ENCODE peak calls at places on chromosomes 12 and 14, in five cellular contexts. One of them, this sample, is unnamed.

GRCh38 chr12:12804432-12804886 is 8.7 kb upstream of the DDX47 start:
- DNase-seq in cardiac muscle cell: no peak
- DNase-seq in cardiac fibroblast: peak; percentile 95
- DNase-seq in neural crest cell: no peak
- DNase-seq in Caco-2: no peak
- DNase-seq in this sample: peak; percentile 61

GRCh38 chr14:25400607-25401206 is 350.8 kb upstream of the STXBP6 start:
- DNase-seq in cardiac muscle cell: peak; percentile 44
- DNase-seq in cardiac fibroblast: peak; percentile 54
- DNase-seq in neural crest cell: peak; percentile 56
- DNase-seq in Caco-2: peak; percentile 46
- DNase-seq in this sample: peak; percentile 22

GRCh38 chr14:36582011-36582873 is at the start of gene NKX2-8:
- DNase-seq in cardiac muscle cell: no peak
- DNase-seq in cardiac fibroblast: no peak
- DNase-seq in neural crest cell: no peak
- DNase-seq in Caco-2: no peak
- DNase-seq in this sample: no peak

GRCh38 chr12:121942145-121942718 is 23.8 kb downstream of the CFAP251 start:
- DNase-seq in cardiac muscle cell: peak; percentile 82
- DNase-seq in cardiac fibroblast: peak; percentile 78
- DNase-seq in neural crest cell: no peak
- DNase-seq in Caco-2: no peak
- DNase-seq in this sample: peak; percentile 53

GRCh38 chr14:37048666-37049071 is 123.7 kb downstream of the SLC25A21 start:
- DNase-seq in cardiac muscle cell: no peak
- DNase-seq in cardiac fibroblast: peak; percentile 72
- DNase-seq in neural crest cell: no peak
- DNase-seq in Caco-2: no peak
- DNase-seq in this sample: no peak

GRCh38 chr12:57850924-57851323 is 4.4 kb upstream of the CTDSP2 start:
- DNase-seq in cardiac muscle cell: no peak
- DNase-seq in cardiac fibroblast: no peak
- DNase-seq in neural crest cell: no peak
- DNase-seq in Caco-2: no peak
- DNase-seq in this sample: no peak

GRCh38 chr12:92786045-92786444 is 83.3 kb downstream of the PLEKHG7 start:
- DNase-seq in cardiac muscle cell: peak; percentile 29
- DNase-seq in cardiac fibroblast: peak; percentile 62
- DNase-seq in neural crest cell: no peak
- DNase-seq in Caco-2: no peak
- DNase-seq in this sample: no peak

GRCh38 chr14:22871200-22871961 is at the start of gene LRP10:
- DNase-seq in cardiac muscle cell: peak; percentile 90
- DNase-seq in cardiac fibroblast: peak; percentile 86
- DNase-seq in neural crest cell: peak; percentile 80
- DNase-seq in Caco-2: peak; percentile 97
- DNase-seq in this sample: no peak

GRCh38 chr12:93060071-93060665 is 131.1 kb upstream of the EEA1 start:
- DNase-seq in cardiac muscle cell: no peak
- DNase-seq in cardiac fibroblast: no peak
- DNase-seq in neural crest cell: no peak
- DNase-seq in Caco-2: no peak
- DNase-seq in this sample: no peak

GRCh38 chr12:106152334-106152733 is 13.6 kb upstream of the NUAK1 start:
- DNase-seq in cardiac muscle cell: no peak
- DNase-seq in cardiac fibroblast: no peak
- DNase-seq in neural crest cell: no peak
- DNase-seq in Caco-2: no peak
- DNase-seq in this sample: no peak

GRCh38 chr14:64707661-64708060 is 3.4 kb downstream of the PLEKHG3 start:
- DNase-seq in cardiac muscle cell: peak; percentile 69
- DNase-seq in cardiac fibroblast: peak; percentile 84
- DNase-seq in neural crest cell: no peak
- DNase-seq in Caco-2: no peak
- DNase-seq in this sample: peak; percentile 70

GRCh38 chr12:3132636-3133409 is 55.6 kb downstream of the TSPAN9 start:
- DNase-seq in cardiac muscle cell: peak; percentile 72
- DNase-seq in cardiac fibroblast: peak; percentile 82
- DNase-seq in neural crest cell: no peak
- DNase-seq in Caco-2: no peak
- DNase-seq in this sample: no peak

GRCh38 chr14:70952485-70952884 is 45.2 kb downstream of the PCNX1 start:
- DNase-seq in cardiac muscle cell: no peak
- DNase-seq in cardiac fibroblast: no peak
- DNase-seq in neural crest cell: no peak
- DNase-seq in Caco-2: no peak
- DNase-seq in this sample: no peak

GRCh38 chr12:82326905-82327503 is 31.2 kb downstream of the CCDC59 start:
- DNase-seq in cardiac muscle cell: peak; percentile 45
- DNase-seq in cardiac fibroblast: peak; percentile 60
- DNase-seq in neural crest cell: no peak
- DNase-seq in Caco-2: no peak
- DNase-seq in this sample: peak; percentile 29

GRCh38 chr12:114013601-114014345 is 47.6 kb upstream of the RBM19 start:
- DNase-seq in cardiac muscle cell: peak; percentile 39
- DNase-seq in cardiac fibroblast: peak; percentile 38
- DNase-seq in neural crest cell: no peak
- DNase-seq in Caco-2: peak; percentile 41
- DNase-seq in this sample: no peak

GRCh38 chr14:80275208-80275850 is 64.0 kb upstream of the DIO2 start:
- DNase-seq in cardiac muscle cell: peak; percentile 44
- DNase-seq in cardiac fibroblast: peak; percentile 63
- DNase-seq in neural crest cell: no peak
- DNase-seq in Caco-2: no peak
- DNase-seq in this sample: peak; percentile 27

GRCh38 chr12:130164216-130164542 is 1.9 kb downstream of the FZD10 start:
- DNase-seq in cardiac muscle cell: no peak
- DNase-seq in cardiac fibroblast: no peak
- DNase-seq in neural crest cell: no peak
- DNase-seq in Caco-2: no peak
- DNase-seq in this sample: no peak

GRCh38 chr12:71605034-71605433 is 58.6 kb downstream of the ZFC3H1 start:
- DNase-seq in cardiac muscle cell: no peak
- DNase-seq in cardiac fibroblast: no peak
- DNase-seq in neural crest cell: no peak
- DNase-seq in Caco-2: no peak
- DNase-seq in this sample: no peak

GRCh38 chr12:116490481-116490880 is 68.7 kb upstream of the MAP1LC3B2 start:
- DNase-seq in cardiac muscle cell: peak; percentile 62
- DNase-seq in cardiac fibroblast: peak; percentile 70
- DNase-seq in neural crest cell: no peak
- DNase-seq in Caco-2: no peak
- DNase-seq in this sample: no peak

GRCh38 chr12:27460471-27460978 is 14.0 kb downstream of the SMCO2 start:
- DNase-seq in cardiac muscle cell: peak; percentile 77
- DNase-seq in cardiac fibroblast: peak; percentile 58
- DNase-seq in neural crest cell: no peak
- DNase-seq in Caco-2: no peak
- DNase-seq in this sample: no peak

GRCh38 chr12:4526923-4527546 is 11.7 kb upstream of the RAD51AP1 start:
- DNase-seq in cardiac muscle cell: peak; percentile 30
- DNase-seq in cardiac fibroblast: peak; percentile 45
- DNase-seq in neural crest cell: no peak
- DNase-seq in Caco-2: no peak
- DNase-seq in this sample: no peak

GRCh38 chr12:114902665-114903393 is 218.9 kb upstream of the TBX3 start:
- DNase-seq in cardiac muscle cell: peak; percentile 68
- DNase-seq in cardiac fibroblast: peak; percentile 95
- DNase-seq in neural crest cell: no peak
- DNase-seq in Caco-2: peak; percentile 58
- DNase-seq in this sample: peak; percentile 37

GRCh38 chr12:101877816-101878811 is 734 bp downstream of the DRAM1 start:
- DNase-seq in cardiac muscle cell: peak; percentile 34
- DNase-seq in cardiac fibroblast: peak; percentile 35
- DNase-seq in neural crest cell: peak; percentile 1
- DNase-seq in Caco-2: peak; percentile 42
- DNase-seq in this sample: no peak

DNA sequence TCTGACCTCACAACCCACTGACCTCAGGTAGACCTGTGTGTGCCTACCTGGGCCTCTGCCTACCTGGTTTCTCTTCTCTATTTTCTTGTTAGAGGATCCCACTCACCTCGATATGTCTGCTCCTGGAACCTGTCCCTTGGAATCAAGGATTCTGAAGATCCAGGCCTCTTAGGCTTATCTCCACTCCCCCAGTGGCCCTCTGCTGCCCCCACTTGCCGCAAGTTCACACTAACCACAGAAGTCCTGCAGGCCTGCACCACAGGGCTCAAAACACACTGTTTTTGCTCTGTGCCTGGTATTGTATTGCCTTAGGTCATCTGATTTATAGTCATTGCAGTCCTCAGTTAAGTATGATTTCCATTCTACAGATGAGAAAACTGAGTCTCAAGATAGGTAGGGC is 15.3 kb upstream of the NRXN3 start:
- DNase-seq in cardiac muscle cell: no peak
- DNase-seq in cardiac fibroblast: no peak
- DNase-seq in neural crest cell: no peak
- DNase-seq in Caco-2: no peak
- DNase-seq in this sample: no peak
- TF ChIP-seq CTCF in cardiac muscle cell: no peak
- TF ChIP-seq CTCF in cardiac fibroblast: no peak
- TF ChIP-seq CTCF in neural crest cell: no peak
- TF ChIP-seq CTCF in Caco-2: no peak
- TF ChIP-seq CTCF in this sample: no peak

GRCh38 chr12:65940744-65941143 is 116.5 kb downstream of the HMGA2 start:
- DNase-seq in cardiac muscle cell: no peak
- DNase-seq in cardiac fibroblast: no peak
- DNase-seq in neural crest cell: no peak
- DNase-seq in Caco-2: no peak
- DNase-seq in this sample: no peak

GRCh38 chr12:65945457-65945856 is 121.2 kb downstream of the HMGA2 start:
- DNase-seq in cardiac muscle cell: no peak
- DNase-seq in cardiac fibroblast: no peak
- DNase-seq in neural crest cell: no peak
- DNase-seq in Caco-2: no peak
- DNase-seq in this sample: no peak

GRCh38 chr12:65941388-65941787 is 117.1 kb downstream of the HMGA2 start:
- DNase-seq in cardiac muscle cell: peak; percentile 75
- DNase-seq in cardiac fibroblast: peak; percentile 86
- DNase-seq in neural crest cell: no peak
- DNase-seq in Caco-2: no peak
- DNase-seq in this sample: peak; percentile 74

GRCh38 chr12:65944637-65945036 is 120.4 kb downstream of the HMGA2 start:
- DNase-seq in cardiac muscle cell: no peak
- DNase-seq in cardiac fibroblast: no peak
- DNase-seq in neural crest cell: no peak
- DNase-seq in Caco-2: no peak
- DNase-seq in this sample: no peak

DNA sequence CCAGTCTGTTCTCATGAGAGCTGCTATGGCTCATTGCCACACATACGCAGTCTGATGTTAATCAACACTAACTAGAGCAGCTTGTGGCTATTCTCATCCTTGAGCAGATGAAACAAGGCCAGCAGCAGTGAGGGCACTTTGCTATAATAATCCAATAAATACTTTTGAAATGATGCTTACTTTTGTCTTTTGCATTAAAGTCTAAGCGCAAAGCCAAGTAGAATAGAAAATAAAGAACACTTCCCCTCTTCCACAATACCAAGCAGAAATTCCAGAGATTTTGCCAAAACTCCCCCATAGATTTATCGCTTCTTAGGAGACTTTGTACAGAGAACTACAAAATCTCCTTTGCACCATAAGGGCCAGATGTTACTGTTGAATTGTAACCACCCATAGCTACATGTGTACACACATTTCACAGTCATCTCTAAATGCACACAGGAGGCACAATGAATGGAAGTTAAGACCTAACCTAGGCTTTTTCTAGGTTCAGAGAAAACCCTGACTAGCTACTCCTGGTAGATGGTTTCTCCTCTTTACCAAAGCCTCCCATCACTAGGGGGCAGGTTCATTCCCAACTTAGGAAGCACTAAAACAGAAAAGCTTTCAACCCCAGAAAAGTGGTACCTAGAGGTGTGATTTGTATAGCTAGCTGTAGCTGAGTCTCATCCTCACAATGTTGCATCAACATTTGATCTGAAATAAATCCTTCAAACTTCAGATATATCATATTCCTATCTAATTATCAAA is 119.3 kb downstream of the HMGA2 start:
- DNase-seq in cardiac muscle cell: peak; percentile 68
- DNase-seq in cardiac fibroblast: no peak
- DNase-seq in neural crest cell: no peak
- DNase-seq in Caco-2: no peak
- DNase-seq in this sample: no peak
- TF ChIP-seq CTCF in cardiac muscle cell: peak; percentile 16
- TF ChIP-seq CTCF in cardiac fibroblast: peak; percentile 27
- TF ChIP-seq CTCF in neural crest cell: no peak
- TF ChIP-seq CTCF in Caco-2: no peak
- TF ChIP-seq CTCF in this sample: peak; percentile 32

DNA sequence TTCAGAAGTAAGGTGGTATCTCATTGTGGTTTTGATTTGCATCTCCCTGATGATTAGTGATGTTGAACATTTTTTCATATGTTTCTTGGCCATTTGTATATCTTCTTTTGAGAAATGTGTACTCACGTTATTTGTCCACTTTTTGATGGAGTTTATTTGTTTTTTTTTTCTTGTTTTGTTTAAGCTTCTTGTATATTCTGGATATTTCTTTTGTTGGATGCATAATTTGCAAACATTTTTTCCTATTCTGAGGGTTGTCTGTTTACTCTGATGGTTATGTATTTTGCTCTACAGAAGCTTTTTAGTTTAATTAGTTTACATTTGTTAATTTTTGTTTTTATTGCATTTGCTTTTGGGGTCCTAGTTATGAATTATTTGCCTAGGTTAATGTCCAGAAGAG is 927.4 kb upstream of the LRFN5 start:
- DNase-seq in cardiac muscle cell: no peak
- DNase-seq in cardiac fibroblast: no peak
- DNase-seq in neural crest cell: no peak
- DNase-seq in Caco-2: no peak
- DNase-seq in this sample: no peak
- TF ChIP-seq CTCF in cardiac muscle cell: no peak
- TF ChIP-seq CTCF in cardiac fibroblast: no peak
- TF ChIP-seq CTCF in neural crest cell: no peak
- TF ChIP-seq CTCF in Caco-2: no peak
- TF ChIP-seq CTCF in this sample: no peak

DNA sequence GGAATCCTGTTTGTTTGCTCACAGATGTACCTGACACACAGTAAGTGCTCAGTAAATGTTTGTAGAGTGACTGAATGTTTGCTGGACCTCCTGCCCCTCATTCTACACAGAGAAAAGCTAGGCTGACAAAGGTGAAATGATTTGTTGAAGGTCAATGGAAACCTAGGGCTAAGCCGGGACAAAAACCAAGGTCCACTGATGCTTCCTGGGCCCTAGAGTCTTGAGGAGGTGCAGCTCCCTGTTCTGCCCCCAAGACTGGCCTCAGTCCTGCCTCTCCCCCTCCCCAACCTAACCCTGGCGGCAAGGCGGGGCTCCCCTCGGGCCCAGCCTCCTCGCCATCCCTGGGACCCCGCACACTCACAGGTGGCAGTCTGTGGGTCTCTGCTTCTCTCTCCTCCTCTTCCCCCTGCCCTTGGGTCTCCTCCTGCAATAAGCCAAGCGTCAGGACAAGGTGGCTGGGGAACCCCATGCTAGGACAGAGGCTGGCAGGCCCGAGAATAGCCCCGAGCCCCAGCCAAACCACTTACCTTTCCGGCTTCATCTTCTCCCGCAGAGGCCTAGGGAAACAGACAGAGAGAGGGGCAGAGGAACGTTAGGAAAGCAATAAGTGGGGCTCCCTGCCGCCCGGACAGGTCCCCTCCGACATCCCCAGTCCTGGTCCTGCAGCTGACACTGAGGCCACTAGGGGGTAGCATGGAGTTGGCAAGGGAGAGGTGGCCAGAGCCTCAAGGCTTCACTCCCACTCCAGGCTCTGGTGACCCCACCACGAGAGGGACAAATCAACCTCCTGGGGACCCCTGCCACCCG is 9.3 kb downstream of the PGF start:
- DNase-seq in cardiac muscle cell: peak; percentile 77
- DNase-seq in cardiac fibroblast: peak; percentile 75
- DNase-seq in neural crest cell: peak; percentile 92
- DNase-seq in Caco-2: peak; percentile 77
- DNase-seq in this sample: no peak
- TF ChIP-seq CTCF in cardiac muscle cell: peak; percentile 95
- TF ChIP-seq CTCF in cardiac fibroblast: peak; percentile 96
- TF ChIP-seq CTCF in neural crest cell: peak; percentile 88
- TF ChIP-seq CTCF in Caco-2: peak; percentile 93
- TF ChIP-seq CTCF in this sample: peak; percentile 97

This sample was measured in astrocyte of the cerebellum.